ENCODE peak calls at places on chromosomes 16 and 17, in six cellular contexts. Q, J, S, H, X and M are unnamed samples.
A peak's percentile ranks its signal among the peaks of the same experiment; 100 is the strongest.

GRCh38 chr17:15157051-15157450 is 108.1 kb downstream of the PMP22 start:
- DNase-seq in Q (no peak), J (no peak), S (no peak), H (peak; percentile 16), X (no peak), M (no peak)

GRCh38 chr17:12040478-12040877 is 19.8 kb downstream of the MAP2K4 start:
- DNase-seq in Q (no peak), J (no peak), S (no peak), H (no peak), X (no peak), M (no peak)

GRCh38 chr16:87829123-87829980 is 40.0 kb downstream of the SLC7A5 start:
- DNase-seq in Q (no peak), J (no peak), S (no peak), H (no peak), X (no peak), M (no peak)

GRCh38 chr16:86222965-86223551 is 287.3 kb upstream of the FOXF1 start:
- DNase-seq in Q (no peak), J (no peak), S (no peak), H (peak; percentile 89), X (no peak), M (no peak)

GRCh38 chr17:38559025-38559879 is 46.5 kb downstream of the SRCIN1 start:
- DNase-seq in Q (peak; percentile 95), J (peak; percentile 99), S (peak; percentile 73), H (peak; percentile 27), X (peak; percentile 80), M (peak; percentile 76)

GRCh38 chr17:61227866-61228265 is 171.8 kb upstream of the TBX2 start:
- DNase-seq in Q (no peak), J (no peak), S (no peak), H (no peak), X (no peak), M (no peak)

GRCh38 chr17:17172990-17173389 is 33.1 kb downstream of the PLD6 start:
- DNase-seq in Q (no peak), J (no peak), S (no peak), H (no peak), X (no peak), M (no peak)

GRCh38 chr17:71080937-71081336 is 911.6 kb downstream of the KCNJ2 start:
- DNase-seq in Q (no peak), J (no peak), S (no peak), H (no peak), X (no peak), M (no peak)

GRCh38 chr17:66799839-66800537 is 34.9 kb upstream of the CACNG5 start:
- DNase-seq in Q (no peak), J (no peak), S (peak; percentile 54), H (no peak), X (no peak), M (no peak)

GRCh38 chr17:34562387-34562786 is 17.0 kb upstream of the TMEM132E start:
- DNase-seq in Q (no peak), J (peak; percentile 82), S (no peak), H (no peak), X (no peak), M (no peak)
- TF ChIP-seq CTCF in Q (peak; percentile 30), J (peak; percentile 79), S (no peak), H (peak; percentile 18), X (peak; percentile 56), M (no peak)

GRCh38 chr17:7239091-7240027 is at the start of gene PHF23:
- DNase-seq in Q (peak; percentile 100), J (peak; percentile 100), S (peak; percentile 99), H (peak; percentile 99), X (peak; percentile 98), M (peak; percentile 92)
- TF ChIP-seq CTCF in Q (no peak), J (no peak), S (peak; percentile 47), H (no peak), X (no peak), M (no peak)

GRCh38 chr16:84144859-84145639 is at the start of the genes DNAAF1 and HSDL1:
- DNase-seq in Q (peak; percentile 95), J (peak; percentile 98), S (peak; percentile 79), H (peak; percentile 63), X (peak; percentile 97), M (peak; percentile 80)

GRCh38 chr16:84141143-84141670 is 3.8 kb downstream of the HSDL1 start:
- DNase-seq in Q (no peak), J (no peak), S (no peak), H (no peak), X (no peak), M (no peak)

GRCh38 chr16:84143081-84143480 is 1.9 kb downstream of the HSDL1 start:
- DNase-seq in Q (no peak), J (no peak), S (no peak), H (no peak), X (no peak), M (no peak)

GRCh38 chr16:84143784-84144199 is 1.2 kb downstream of the HSDL1 start:
- DNase-seq in Q (no peak), J (peak; percentile 68), S (no peak), H (no peak), X (no peak), M (no peak)

GRCh38 chr16:84144301-84144858 is 597 bp downstream of the HSDL1 start:
- DNase-seq in Q (peak; percentile 76), J (peak; percentile 76), S (peak; percentile 29), H (no peak), X (peak; percentile 19), M (no peak)
- TF ChIP-seq CTCF in Q (no peak), J (peak; percentile 12), S (no peak), H (no peak), X (peak; percentile 20), M (no peak)

DNA sequence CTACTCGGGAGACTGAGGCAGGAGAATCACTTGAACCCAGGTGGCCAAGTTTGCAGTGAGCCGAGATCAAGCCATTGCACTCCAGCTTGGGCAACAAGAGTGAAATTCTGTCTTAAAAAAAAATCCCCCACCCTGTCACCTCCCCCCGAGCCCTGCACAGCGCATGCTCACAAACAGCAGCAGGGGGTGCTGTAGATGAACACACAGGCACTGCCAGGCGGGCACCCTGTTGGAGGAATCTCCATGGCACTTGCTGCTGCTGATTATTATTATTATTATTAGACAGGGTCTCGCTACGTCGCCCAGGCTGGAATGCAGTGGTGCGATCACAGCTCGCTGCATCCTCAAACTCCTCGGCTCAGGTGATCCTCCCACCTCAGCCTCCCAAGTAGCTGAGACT is 24.6 kb downstream of the FZD2 start:
- DNase-seq in Q (no peak), J (no peak), S (no peak), H (no peak), X (no peak), M (no peak)
- TF ChIP-seq CTCF in Q (no peak), J (peak; percentile 36), S (no peak), H (peak; percentile 16), X (peak; percentile 6), M (no peak)

DNA sequence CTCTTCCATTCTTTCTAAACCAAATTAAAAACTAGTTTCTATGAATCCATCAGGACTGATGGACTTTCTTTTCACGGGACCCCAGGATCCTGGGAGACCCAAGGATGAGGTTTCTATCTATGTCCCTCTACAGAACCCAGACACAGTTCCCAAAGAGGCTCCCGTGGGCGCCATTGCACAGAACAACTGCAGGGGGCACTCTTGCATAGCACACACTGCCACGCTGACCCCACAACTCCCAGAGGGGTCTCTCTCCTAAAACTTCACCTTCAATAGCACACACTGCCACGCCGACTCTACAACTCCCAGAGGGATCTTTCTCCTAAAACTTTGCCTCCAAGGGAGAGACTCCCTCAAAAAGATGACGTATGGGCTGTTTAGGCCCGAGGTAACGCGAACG is 9.0 kb downstream of the ABR start:
- DNase-seq in Q (no peak), J (peak; percentile 77), S (no peak), H (no peak), X (no peak), M (no peak)
- TF ChIP-seq CTCF in Q (peak; percentile 23), J (peak; percentile 76), S (no peak), H (peak; percentile 7), X (peak; percentile 25), M (no peak)

GRCh38 chr17:83136931-83137330 is 57.5 kb downstream of the METRNL start:
- DNase-seq in Q (peak; percentile 55), J (no peak), S (no peak), H (no peak), X (no peak), M (no peak)
- TF ChIP-seq CTCF in Q (no peak), J (no peak), S (no peak), H (no peak), X (no peak), M (no peak)

GRCh38 chr16:16062023-16062932 is 112.9 kb downstream of the ABCC1 start:
- DNase-seq in Q (no peak), J (peak; percentile 67), S (no peak), H (no peak), X (no peak), M (no peak)
- TF ChIP-seq CTCF in Q (no peak), J (peak; percentile 47), S (no peak), H (peak; percentile 12), X (no peak), M (no peak)

GRCh38 chr16:49464877-49465504 is 91.4 kb downstream of the C16orf78 start:
- DNase-seq in Q (no peak), J (peak; percentile 88), S (no peak), H (no peak), X (peak; percentile 31), M (no peak)
- TF ChIP-seq CTCF in Q (no peak), J (peak; percentile 100), S (no peak), H (no peak), X (peak; percentile 94), M (no peak)

GRCh38 chr16:50539822-50540710 is 8.1 kb upstream of the NKD1 start:
- DNase-seq in Q (no peak), J (peak; percentile 76), S (no peak), H (no peak), X (no peak), M (no peak)
- TF ChIP-seq CTCF in Q (no peak), J (peak; percentile 68), S (no peak), H (no peak), X (no peak), M (no peak)